ENCODE peak calls at places on chromosomes 6 and 20, in ten cellular contexts. B is COR-L47, G is cardiac muscle cell, T is skeletal muscle cell, L is HepG2, A is EL, V is ovary, J is occipital lobe, Y is T-helper 1 cell, E is smooth muscle cell of the brain vasculature. Z is an unnamed sample.
A peak's percentile ranks its signal among the peaks of the same experiment; 100 is the strongest.

GRCh38 chr6:30185846-30186484 is 22.6 kb downstream of the TRIM15 start:
- DNase-seq in L (no peak), V (no peak), Y (no peak), E (no peak), B (no peak), A (no peak), T (no peak), J (no peak), G (no peak), Z (no peak)

GRCh38 chr6:109290143-109290931 is 91.9 kb downstream of the CD164 start:
- DNase-seq in E (no peak), J (no peak), L (no peak), V (no peak), A (no peak), Y (no peak), T (no peak), G (no peak), B (no peak), Z (no peak)

GRCh38 chr6:48325701-48326100 is 214.7 kb upstream of the PTCHD4 start:
- DNase-seq in B (no peak), L (no peak), J (no peak), A (peak; percentile 56), E (no peak), V (no peak), T (peak; percentile 24), G (peak; percentile 15), Y (no peak), Z (no peak)

GRCh38 chr20:56974499-56975250 is 291.8 kb downstream of the BMP7 start:
- DNase-seq in A (peak; percentile 69), V (no peak), J (no peak), B (peak; percentile 7), T (peak; percentile 1), G (peak; percentile 62), E (peak; percentile 46), L (peak; percentile 48), Y (no peak), Z (peak; percentile 12)

GRCh38 chr6:84546427-84546914 is 217.9 kb downstream of the TBX18 start:
- DNase-seq in A (peak; percentile 28), G (peak; percentile 27), Y (no peak), B (no peak), J (no peak), E (no peak), T (peak; percentile 62), L (no peak), V (no peak), Z (no peak)

GRCh38 chr20:19376451-19376971 is 164.1 kb downstream of the SLC24A3 start:
- DNase-seq in B (peak; percentile 46), V (peak; percentile 74), L (no peak), J (no peak), E (no peak), T (no peak), G (no peak), A (no peak), Y (no peak), Z (no peak)

GRCh38 chr20:33337119-33337518 is 54.1 kb downstream of the BPIFB1 start:
- DNase-seq in L (no peak), A (no peak), J (no peak), B (no peak), E (no peak), T (no peak), V (no peak), Y (no peak), G (no peak), Z (no peak)

GRCh38 chr6:119612176-119612870 is 262.8 kb upstream of the MAN1A1 start:
- DNase-seq in J (no peak), V (no peak), A (peak; percentile 38), B (no peak), E (no peak), Y (no peak), G (peak; percentile 25), T (no peak), L (peak; percentile 4), Z (no peak)

GRCh38 chr6:37280162-37280895 is 22.4 kb upstream of the TMEM217 start:
- DNase-seq in J (no peak), E (no peak), T (no peak), A (no peak), G (no peak), B (no peak), L (no peak), Y (no peak), V (no peak), Z (no peak)

GRCh38 chr6:40232698-40233097 is 298.4 kb upstream of the MOCS1 start:
- DNase-seq in A (no peak), B (no peak), L (no peak), E (no peak), Y (no peak), V (no peak), J (no peak), G (no peak), T (no peak), Z (no peak)

GRCh38 chr20:14410869-14411555 is 73.6 kb upstream of the FLRT3 start:
- DNase-seq in G (no peak), A (no peak), B (no peak), T (no peak), Y (no peak), V (no peak), L (no peak), J (no peak), E (no peak), Z (no peak)

GRCh38 chr6:49038294-49038693 is 424.8 kb downstream of the MMUT start:
- DNase-seq in Y (no peak), L (no peak), T (peak; percentile 2), E (no peak), V (no peak), B (no peak), G (no peak), A (no peak), J (no peak), Z (no peak)

GRCh38 chr6:34146801-34147592 is 1.1 kb upstream of the GRM4 start:
- DNase-seq in A (peak; percentile 46), E (no peak), V (no peak), Y (no peak), B (no peak), J (no peak), G (peak; percentile 69), L (no peak), T (no peak), Z (no peak)

GRCh38 chr20:59751075-59751711 is 146.9 kb downstream of the PHACTR3 start:
- DNase-seq in J (peak; percentile 79), Y (no peak), V (peak; percentile 80), G (peak; percentile 62), B (peak; percentile 48), E (no peak), T (no peak), A (peak; percentile 47), L (peak; percentile 52), Z (peak; percentile 87)

GRCh38 chr6:168601101-168601500 is 160.1 kb downstream of the SMOC2 start:
- DNase-seq in L (no peak), E (no peak), V (no peak), G (no peak), Y (no peak), B (no peak), T (no peak), A (no peak), J (no peak), Z (no peak)

GRCh38 chr6:157054531-157054979 is 268.8 kb downstream of the TMEM242 start:
- DNase-seq in B (no peak), A (no peak), G (no peak), Y (peak; percentile 23), E (no peak), J (no peak), T (no peak), V (no peak), L (no peak), Z (no peak)

GRCh38 chr6:28597217-28597835 is 71.6 kb downstream of the GPX5 start:
- DNase-seq in A (peak; percentile 76), L (peak; percentile 46), J (no peak), B (peak; percentile 46), Y (no peak), G (peak; percentile 60), V (no peak), E (no peak), T (no peak), Z (peak; percentile 49)

GRCh38 chr6:117373211-117373813 is 52.4 kb downstream of the ROS1 start:
- DNase-seq in G (no peak), L (no peak), Y (no peak), E (no peak), B (no peak), T (no peak), J (no peak), A (no peak), V (no peak), Z (no peak)

GRCh38 chr6:106380407-106380806 is 19.9 kb downstream of the CRYBG1 start:
- DNase-seq in V (no peak), B (no peak), E (no peak), G (no peak), T (no peak), Y (no peak), A (no peak), L (no peak), J (no peak), Z (no peak)